ENCODE peak calls at places on chromosome 13, in ten cellular contexts. P, G, S, V, Q, N, T, W, H and D are unnamed samples.
A peak's percentile ranks its signal among the peaks of the same experiment; 100 is the strongest.

GRCh38 chr13:106156468-106156867 is 379.0 kb downstream of the EFNB2 start:
- DNase-seq in Q (peak; percentile 71), H (peak; percentile 100), G (no peak), S (no peak), N (no peak), W (no peak), P (no peak), V (no peak), T (no peak), D (no peak)

GRCh38 chr13:40518481-40518882 is 148.0 kb downstream of the FOXO1 start:
- DNase-seq in G (peak; percentile 52), P (no peak), H (peak; percentile 57), S (no peak), W (no peak), N (peak; percentile 73), Q (no peak), T (no peak), V (no peak), D (no peak)

GRCh38 chr13:105773241-105773640 is 762.2 kb downstream of the EFNB2 start:
- DNase-seq in W (peak; percentile 42), T (no peak), V (no peak), N (no peak), Q (no peak), S (no peak), G (no peak), P (no peak), H (no peak), D (no peak)

GRCh38 chr13:33611016-33611805 is 206.7 kb upstream of the RFC3 start:
- DNase-seq in T (no peak), V (peak; percentile 45), Q (peak; percentile 67), S (peak; percentile 76), H (peak; percentile 85), P (peak; percentile 72), G (peak; percentile 70), W (peak; percentile 81), N (peak; percentile 23), D (peak; percentile 10)

GRCh38 chr13:31045621-31046081 is 113.2 kb downstream of the TEX26 start:
- DNase-seq in N (no peak), S (peak; percentile 70), T (no peak), V (no peak), Q (peak; percentile 95), H (peak; percentile 96), G (peak; percentile 63), W (no peak), P (peak; percentile 74), D (peak; percentile 83)

GRCh38 chr13:104008571-104009435 is 942.6 kb upstream of the SLC10A2 start:
- DNase-seq in H (peak; percentile 94), Q (no peak), P (no peak), T (no peak), G (no peak), W (no peak), S (no peak), N (no peak), V (no peak), D (no peak)

GRCh38 chr13:30047154-30047874 is 196.9 kb upstream of the UBL3 start:
- DNase-seq in S (no peak), G (no peak), P (no peak), N (no peak), H (peak; percentile 81), T (no peak), Q (no peak), W (no peak), V (no peak), D (no peak)

GRCh38 chr13:36431204-36432105 is 840 bp upstream of the CCNA1 start:
- DNase-seq in Q (peak; percentile 67), V (peak; percentile 45), S (no peak), N (no peak), W (peak; percentile 46), G (no peak), T (no peak), H (no peak), P (peak; percentile 66), D (no peak)

GRCh38 chr13:65111223-65111622 is 2118.9 kb downstream of the PCDH9 start:
- DNase-seq in N (no peak), T (no peak), P (no peak), V (no peak), Q (no peak), G (no peak), S (no peak), W (no peak), H (no peak), D (no peak)

GRCh38 chr13:35704331-35704730 is 227.8 kb upstream of the MAB21L1 start:
- DNase-seq in T (no peak), G (no peak), S (no peak), P (no peak), V (no peak), W (no peak), H (no peak), N (no peak), Q (no peak), D (no peak)

GRCh38 chr13:59442461-59442860 is 721.3 kb downstream of the DIAPH3 start:
- DNase-seq in N (no peak), Q (no peak), G (no peak), W (no peak), S (no peak), V (no peak), P (no peak), H (no peak), T (no peak), D (no peak)
- H3K4me1 ChIP-seq in N (no peaks in the 10 kb centered on the region), Q (no peaks in the 10 kb centered on the region), G (no peaks in the 10 kb centered on the region), W (no peaks in the 10 kb centered on the region), S (no peaks in the 10 kb centered on the region), V (peaks cover 30% of the 10 kb centered on the region), P (no peaks in the 10 kb centered on the region), H (no peaks in the 10 kb centered on the region), T (no peaks in the 10 kb centered on the region), D (no peaks in the 10 kb centered on the region)

DNA sequence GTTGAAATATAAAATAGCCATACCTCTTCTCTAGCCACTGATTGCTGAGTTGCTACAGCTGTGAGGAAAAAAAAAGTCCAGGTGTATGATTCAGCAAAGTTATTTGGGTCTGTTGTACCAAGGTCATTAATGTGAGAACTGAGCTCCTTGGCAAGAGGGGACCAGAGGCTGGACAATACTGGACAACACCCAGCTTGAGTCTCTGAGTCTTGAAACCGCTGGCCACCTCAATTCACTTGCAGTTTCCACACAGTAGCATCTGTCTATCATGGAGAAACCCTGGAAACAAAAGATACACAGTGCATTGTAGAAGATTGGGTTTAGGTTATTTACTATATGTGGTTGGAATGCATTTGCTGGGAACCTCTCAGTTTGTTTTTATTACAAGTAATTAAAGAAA is 60.4 kb downstream of the WDFY2 start:
- DNase-seq in G (no peak), W (no peak), H (peak; percentile 73), T (no peak), V (no peak), Q (peak; percentile 41), S (no peak), P (no peak), N (no peak), D (no peak)
- H3K4me1 ChIP-seq in G (peaks cover 2% of the 10 kb centered on the region), W (peaks cover 35% of the 10 kb centered on the region), H (peaks cover 20% of the 10 kb centered on the region), T (peaks cover 30% of the 10 kb centered on the region), V (peaks cover 47% of the 10 kb centered on the region), Q (peaks cover 39% of the 10 kb centered on the region), S (peaks cover 26% of the 10 kb centered on the region), P (peaks cover 39% of the 10 kb centered on the region), N (peaks cover 16% of the 10 kb centered on the region), D (peaks cover 14% of the 10 kb centered on the region)

DNA sequence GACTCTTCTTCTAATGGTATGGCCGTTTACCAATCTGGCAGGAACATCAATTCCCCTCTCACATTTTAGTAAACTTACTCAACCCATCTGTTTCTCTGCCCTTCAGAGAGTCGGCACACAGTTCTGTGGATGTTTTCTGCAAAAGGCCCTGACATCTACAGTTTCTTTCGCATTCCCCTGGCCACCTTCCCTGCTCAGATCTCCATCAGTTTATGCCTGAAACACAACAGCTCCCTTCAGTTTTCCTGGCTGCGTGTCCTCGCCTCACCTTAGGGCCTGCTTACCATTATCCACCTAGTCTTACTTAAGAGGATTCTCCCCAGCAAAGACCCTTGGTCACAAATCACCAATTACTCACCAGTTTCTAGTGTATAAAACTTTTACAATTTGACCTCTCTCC is 25.2 kb downstream of the COL4A1 start:
- DNase-seq in V (no peak), H (no peak), N (no peak), P (no peak), W (no peak), S (peak; percentile 69), Q (no peak), T (no peak), G (no peak), D (no peak)
- H3K4me1 ChIP-seq in V (no peaks in the 10 kb centered on the region), H (peaks cover 50% of the 10 kb centered on the region), N (no peaks in the 10 kb centered on the region), P (peaks cover 66% of the 10 kb centered on the region), W (no peaks in the 10 kb centered on the region), S (peaks cover 100% of the 10 kb centered on the region), Q (peaks cover 28% of the 10 kb centered on the region), T (peaks cover 14% of the 10 kb centered on the region), G (no peaks in the 10 kb centered on the region), D (peaks cover 10% of the 10 kb centered on the region)

GRCh38 chr13:98510156-98510509 is 66.8 kb downstream of the STK24 start:
- DNase-seq in N (no peak), V (no peak), T (no peak), S (no peak), W (no peak), G (no peak), H (no peak), P (no peak), Q (no peak), D (no peak)

GRCh38 chr13:98506343-98507059 is 70.4 kb downstream of the STK24 start:
- DNase-seq in N (no peak), S (no peak), Q (no peak), V (no peak), P (no peak), H (peak; percentile 11), T (no peak), G (peak; percentile 63), W (no peak), D (no peak)

GRCh38 chr13:98509271-98510155 is 67.4 kb downstream of the STK24 start:
- DNase-seq in V (no peak), W (no peak), Q (peak; percentile 90), P (no peak), T (peak; percentile 26), H (peak; percentile 89), G (no peak), S (no peak), N (no peak), D (peak; percentile 76)

GRCh38 chr13:98507060-98507797 is 69.7 kb downstream of the STK24 start:
- DNase-seq in Q (no peak), P (peak; percentile 79), V (peak; percentile 67), H (peak; percentile 80), G (peak; percentile 73), W (peak; percentile 79), S (peak; percentile 83), N (peak; percentile 62), T (no peak), D (peak; percentile 62)

DNA sequence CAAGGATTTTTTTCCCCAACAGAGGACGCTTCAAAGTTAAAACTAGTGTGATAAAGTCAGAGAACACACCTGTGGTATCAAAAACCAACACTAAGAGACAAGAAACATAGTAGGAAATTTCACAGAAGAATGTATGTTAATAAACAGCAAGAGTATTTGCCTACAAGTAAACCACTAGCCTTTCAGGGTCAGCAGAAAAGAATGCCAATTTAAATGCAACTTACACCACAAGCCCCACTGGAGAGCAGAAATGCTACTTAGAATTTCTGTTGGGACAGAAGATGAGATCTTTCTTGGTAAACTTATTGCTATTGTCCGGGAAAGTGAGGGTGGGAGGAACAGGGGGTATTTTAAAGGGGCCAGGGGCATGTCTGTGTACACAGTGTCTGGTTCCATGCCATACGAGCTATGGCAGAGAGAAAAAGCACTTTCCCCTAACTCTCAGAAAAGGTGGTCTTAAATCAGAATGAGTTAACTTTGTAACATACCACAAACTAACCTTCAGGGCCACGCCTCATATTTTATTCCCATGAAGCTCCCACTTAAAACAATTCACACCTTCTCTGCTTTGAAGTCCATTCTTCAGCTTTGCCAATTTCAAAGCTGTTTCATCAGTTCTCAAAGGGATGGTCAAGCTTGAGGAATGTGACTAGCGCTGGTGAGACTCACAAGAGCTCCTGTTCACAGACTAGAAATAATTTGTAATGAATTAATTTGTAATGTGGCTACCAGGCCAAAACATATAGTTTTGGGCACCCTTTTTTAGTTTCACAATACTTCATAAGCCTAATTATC is 68.4 kb downstream of the STK24 start:
- DNase-seq in T (no peak), G (no peak), W (no peak), H (peak; percentile 91), N (no peak), P (no peak), V (no peak), S (no peak), Q (no peak), D (no peak)
- H3K4me1 ChIP-seq in T (peaks cover 68% of the 10 kb centered on the region), G (peaks cover 3% of the 10 kb centered on the region), W (peaks cover 37% of the 10 kb centered on the region), H (peaks cover 36% of the 10 kb centered on the region), N (peaks cover 12% of the 10 kb centered on the region), P (peaks cover 89% of the 10 kb centered on the region), V (peaks cover 43% of the 10 kb centered on the region), S (peaks cover 87% of the 10 kb centered on the region), Q (peaks cover 54% of the 10 kb centered on the region), D (peaks cover 56% of the 10 kb centered on the region)